ENCODE peak calls at places on chromosome 13, in six cellular contexts. S, K, J, P, N and A are unnamed samples.

GRCh38 chr13:74288361-74288911 is 154.2 kb upstream of the KLF12 start:
- DNase-seq in N (no peak), S (peak), K (no peak), J (no peak), P (no peak), A (peak)

GRCh38 chr13:94701313-94702180 is 10.8 kb downstream of the SOX21 start:
- DNase-seq in S (no peak), K (no peak), N (no peak), P (no peak), J (no peak), A (no peak)

GRCh38 chr13:28059214-28059613 is 41.2 kb downstream of the FLT3 start:
- DNase-seq in S (no peak), N (no peak), J (no peak), K (peak), P (no peak), A (no peak)

GRCh38 chr13:83941669-83942335 is 59.5 kb upstream of the SLITRK1 start:
- DNase-seq in S (no peak), K (no peak), P (peak), J (no peak), N (no peak), A (no peak)

GRCh38 chr13:46389985-46390384 is 2.9 kb upstream of the RUBCNL start:
- DNase-seq in K (no peak), J (no peak), N (peak), P (no peak), S (peak), A (peak)

GRCh38 chr13:54305377-54305776 is 1276.8 kb downstream of the OLFM4 start:
- DNase-seq in K (no peak), S (no peak), J (no peak), N (no peak), P (peak), A (no peak)

GRCh38 chr13:26480246-26480855 is 77.1 kb upstream of the WASF3 start:
- DNase-seq in P (no peak), S (no peak), N (no peak), J (no peak), K (no peak), A (no peak)

GRCh38 chr13:59364508-59365187 is 799.1 kb downstream of the DIAPH3 start:
- DNase-seq in S (no peak), K (peak), P (no peak), N (no peak), J (no peak), A (no peak)

GRCh38 chr13:102878491-102878890 is 32.7 kb downstream of the ERCC5 start:
- DNase-seq in P (no peak), S (no peak), J (no peak), K (no peak), N (no peak), A (no peak)

GRCh38 chr13:60591348-60591747 is 194.3 kb downstream of the TDRD3 start:
- DNase-seq in K (no peak), N (no peak), S (no peak), P (no peak), J (peak), A (no peak)

GRCh38 chr13:72379581-72379980 is 347.8 kb downstream of the MZT1 start:
- DNase-seq in P (no peak), N (no peak), J (no peak), S (no peak), K (no peak), A (no peak)

GRCh38 chr13:77981191-77981925 is 62.7 kb upstream of the EDNRB start:
- DNase-seq in N (no peak), K (no peak), P (no peak), S (no peak), J (no peak), A (no peak)

GRCh38 chr13:50708461-50708860 is 135.0 kb downstream of the DLEU7 start:
- DNase-seq in N (no peak), K (no peak), S (no peak), J (no peak), P (no peak), A (peak)

GRCh38 chr13:50916701-50917184 is 7.2 kb downstream of the RNASEH2B start:
- DNase-seq in S (peak), P (no peak), J (no peak), N (no peak), K (no peak), A (peak)

GRCh38 chr13:111946214-111946613 is 120.7 kb upstream of the SOX1 start:
- DNase-seq in J (no peak), P (no peak), S (no peak), K (no peak), N (no peak), A (no peak)

GRCh38 chr13:97387487-97388353 is 46.2 kb upstream of the RAP2A start:
- DNase-seq in N (no peak), K (no peak), P (no peak), S (no peak), J (no peak), A (no peak)

GRCh38 chr13:59774511-59774911 is 389.2 kb downstream of the DIAPH3 start:
- DNase-seq in J (no peak), S (no peak), N (no peak), K (no peak), P (peak), A (no peak)

GRCh38 chr13:43242040-43242439 is 218.7 kb downstream of the DNAJC15 start:
- DNase-seq in P (no peak), J (no peak), N (no peak), K (no peak), S (no peak), A (no peak)

GRCh38 chr13:99320693-99321481 is 13.7 kb upstream of the GPR183 start:
- DNase-seq in N (no peak), S (no peak), K (no peak), P (no peak), J (no peak), A (no peak)

GRCh38 chr13:62119739-62120700 is 704.4 kb upstream of the PCDH20 start:
- DNase-seq in J (peak), K (no peak), P (no peak), N (no peak), S (no peak), A (no peak)

GRCh38 chr13:90800082-90800746 is 547.3 kb upstream of the MIR17HG start:
- DNase-seq in P (no peak), K (no peak), S (peak), N (peak), J (no peak), A (peak)

GRCh38 chr13:20249913-20250312 is 17.8 kb upstream of the GJB6 start:
- DNase-seq in K (no peak), P (no peak), J (no peak), N (no peak), S (no peak), A (no peak)

GRCh38 chr13:27273658-27274425 is 3.2 kb downstream of the RASL11A start:
- DNase-seq in K (no peak), J (no peak), N (no peak), S (no peak), P (no peak), A (no peak)

GRCh38 chr13:46796129-46796514 is 839 bp downstream of the ESD start:
- DNase-seq in K (no peak), S (no peak), J (no peak), P (no peak), N (no peak), A (no peak)

GRCh38 chr13:113552786-113553540 is 31.6 kb upstream of the TFDP1 start:
- DNase-seq in P (no peak), N (no peak), K (no peak), J (no peak), S (no peak), A (no peak)

GRCh38 chr13:31846984-31847752 is 107.8 kb downstream of the RXFP2 start:
- DNase-seq in J (no peak), P (no peak), N (no peak), S (no peak), K (no peak), A (peak)

GRCh38 chr13:25085125-25085742 is 10.7 kb upstream of the PABPC3 start:
- DNase-seq in N (peak), J (peak), K (no peak), S (peak), P (peak), A (peak)

GRCh38 chr13:76213423-76213904 is 577.3 kb downstream of the LMO7 start:
- DNase-seq in P (no peak), N (no peak), K (no peak), J (no peak), S (no peak), A (no peak)

GRCh38 chr13:112894673-112895481 is 74.1 kb upstream of the MCF2L start:
- DNase-seq in J (no peak), K (no peak), S (no peak), P (peak), N (no peak), A (no peak)

GRCh38 chr13:72745260-72745659 is 17.5 kb downstream of the BORA start:
- DNase-seq in S (no peak), K (no peak), P (no peak), N (no peak), J (no peak), A (no peak)

GRCh38 chr13:82627183-82627582 is 1255.1 kb downstream of the SLITRK1 start:
- DNase-seq in S (no peak), J (no peak), P (no peak), N (no peak), K (no peak), A (no peak)

GRCh38 chr13:113489549-113490495 is 689 bp downstream of the DCUN1D2 start:
- DNase-seq in S (peak), K (no peak), N (peak), J (peak), P (peak), A (peak)

GRCh38 chr13:31965361-31966066 is 66.1 kb upstream of the FRY start:
- DNase-seq in J (no peak), P (no peak), N (no peak), K (no peak), S (no peak), A (no peak)

GRCh38 chr13:52010890-52011689 is at the start of gene ATP7B:
- DNase-seq in S (no peak), N (peak), J (peak), K (no peak), P (peak), A (no peak)

GRCh38 chr13:102846261-102847015 is 606 bp downstream of the ERCC5 start:
- DNase-seq in P (peak), J (no peak), N (peak), S (no peak), K (no peak), A (no peak)

GRCh38 chr13:97540696-97541095 is 106.7 kb downstream of the RAP2A start:
- DNase-seq in K (no peak), P (no peak), J (no peak), N (no peak), S (no peak), A (no peak)

GRCh38 chr13:22061371-22061805 is 390.5 kb downstream of the FGF9 start:
- DNase-seq in N (no peak), K (no peak), J (no peak), P (peak), S (no peak), A (no peak)